ENCODE peak calls at places on chromosomes 4 and X, in seven cellular contexts. E is fibroblast of lung; H is mucosa of gallbladder; U is T follicular helper cell; D is heart left ventricle; F is tibial nerve; N is stimulated activated CD4-positive, alpha-beta T cell treated with anti-CD3 and anti-CD28 coated beads, Interleukin-2, amount 100 ng/mL, for 48 hours. C is an unnamed sample.

GRCh38 chr4:53908661-53909078 is 155.7 kb downstream of the CHIC2 start:
- DNase-seq in E (peak; percentile 95), H (peak; percentile 48), U (no peak), D (peak; percentile 37), F (peak; percentile 59), N (no peak), C (peak; percentile 35)

GRCh38 chr4:141077611-141078225 is 55.6 kb downstream of the RNF150 start:
- DNase-seq in E (no peak), H (no peak), U (no peak), D (peak; percentile 44), F (no peak), N (no peak), C (no peak)

GRCh38 chr4:6272863-6273660 is 3.4 kb downstream of the WFS1 start:
- DNase-seq in E (peak; percentile 65), H (no peak), U (no peak), D (no peak), F (no peak), N (no peak), C (no peak)

GRCh38 chr4:93384897-93385296 is 443.7 kb upstream of the ATOH1 start:
- DNase-seq in E (peak; percentile 43), H (no peak), U (no peak), D (no peak), F (no peak), N (no peak), C (no peak)

GRCh38 chr4:164467493-164467892 is 286.4 kb upstream of the SMIM31 start:
- DNase-seq in E (no peak), H (no peak), U (no peak), D (no peak), F (no peak), N (no peak), C (no peak)

GRCh38 chr4:89379541-89380035 is 72.0 kb upstream of the GPRIN3 start:
- DNase-seq in E (no peak), H (no peak), U (no peak), D (no peak), F (no peak), N (no peak), C (no peak)

GRCh38 chr4:101244349-101244748 is 103.0 kb downstream of the PPP3CA start:
- DNase-seq in E (no peak), H (no peak), U (no peak), D (no peak), F (no peak), N (no peak), C (no peak)

GRCh38 chrX:8845060-8845459 is 43.9 kb upstream of the FAM9A start:
- DNase-seq in E (peak; percentile 83), H (no peak), U (no peak), D (no peak), F (no peak), N (no peak), C (no peak)

GRCh38 chr4:128244379-128244778 is 43.2 kb downstream of the PGRMC2 start:
- DNase-seq in E (no peak), H (no peak), U (no peak), D (no peak), F (no peak), N (no peak), C (no peak)

GRCh38 chr4:177251237-177251636 is 58.4 kb upstream of the NEIL3 start:
- DNase-seq in E (no peak), H (no peak), U (no peak), D (no peak), F (no peak), N (peak; percentile 3), C (no peak)

GRCh38 chrX:1463581-1464281 is 11.0 kb upstream of the ASMTL start:
- DNase-seq in E (no peak), H (no peak), U (no peak), D (no peak), F (no peak), N (no peak), C (peak; percentile 27)

GRCh38 chr4:138681000-138681604 is 334.5 kb upstream of the NOCT start:
- DNase-seq in E (peak; percentile 85), H (peak; percentile 79), U (peak; percentile 47), D (peak; percentile 69), F (peak; percentile 87), N (peak; percentile 78), C (peak; percentile 62)

GRCh38 chrX:2498781-2499302 is 1.9 kb downstream of the DHRSX start:
- DNase-seq in E (peak; percentile 47), H (no peak), U (no peak), D (no peak), F (peak; percentile 35), N (no peak), C (no peak)

GRCh38 chrX:133677123-133678063 is 262.1 kb upstream of the GPC4 start:
- DNase-seq in E (no peak), H (no peak), U (no peak), D (no peak), F (no peak), N (no peak), C (no peak)

GRCh38 chr4:151325320-151326246 is at the start of gene SH3D19:
- DNase-seq in E (peak; percentile 58), H (peak; percentile 69), U (no peak), D (peak; percentile 79), F (peak; percentile 55), N (no peak), C (no peak)

GRCh38 chr4:85895755-85896154 is 420.8 kb downstream of the ARHGAP24 start:
- DNase-seq in E (no peak), H (no peak), U (no peak), D (no peak), F (no peak), N (no peak), C (no peak)

GRCh38 chrX:104318330-104319009 is 63.7 kb upstream of the ESX1 start:
- DNase-seq in E (peak; percentile 23), H (peak; percentile 71), U (no peak), D (no peak), F (no peak), N (no peak), C (no peak)

GRCh38 chrX:138917781-138918180 is 206.3 kb upstream of the FGF13 start:
- DNase-seq in E (peak; percentile 31), H (no peak), U (no peak), D (no peak), F (no peak), N (no peak), C (no peak)

GRCh38 chr4:823093-823760 is 2.7 kb downstream of the CPLX1 start:
- DNase-seq in E (no peak), H (no peak), U (no peak), D (no peak), F (no peak), N (no peak), C (no peak)

GRCh38 chrX:154444001-154444754 is at the start of gene FAM50A:
- DNase-seq in E (peak; percentile 47), H (peak; percentile 75), U (peak; percentile 54), D (peak; percentile 78), F (peak; percentile 67), N (peak; percentile 62), C (peak; percentile 58)

GRCh38 chr4:157076578-157076947 is 613 bp downstream of the GLRB start:
- DNase-seq in E (no peak), H (no peak), U (no peak), D (no peak), F (no peak), N (no peak), C (no peak)

GRCh38 chr4:128347175-128347868 is 59.7 kb upstream of the PGRMC2 start:
- DNase-seq in E (peak; percentile 73), H (no peak), U (no peak), D (no peak), F (no peak), N (no peak), C (no peak)

GRCh38 chrX:39592776-39593175 is 505.0 kb downstream of the BCOR start:
- DNase-seq in E (peak; percentile 6), H (no peak), U (no peak), D (no peak), F (no peak), N (no peak), C (no peak)

GRCh38 chr4:94504545-94504944 is 52.8 kb downstream of the PDLIM5 start:
- DNase-seq in E (no peak), H (no peak), U (no peak), D (no peak), F (no peak), N (no peak), C (no peak)

GRCh38 chrX:14673236-14673635 is 143.9 kb downstream of the GLRA2 start:
- DNase-seq in E (peak; percentile 0), H (no peak), U (no peak), D (no peak), F (no peak), N (no peak), C (no peak)

GRCh38 chr4:75028196-75028854 is 95.4 kb downstream of the PARM1 start:
- DNase-seq in E (no peak), H (no peak), U (no peak), D (no peak), F (no peak), N (no peak), C (no peak)

GRCh38 chr4:168028970-168029610 is 63.2 kb upstream of the ANXA10 start:
- DNase-seq in E (no peak), H (no peak), U (no peak), D (no peak), F (no peak), N (no peak), C (no peak)

GRCh38 chrX:53317365-53318069 is 36.1 kb upstream of the IQSEC2 start:
- DNase-seq in E (peak; percentile 35), H (peak; percentile 63), U (peak; percentile 58), D (peak; percentile 60), F (peak; percentile 73), N (peak; percentile 75), C (peak; percentile 64)

GRCh38 chr4:149344436-149344835 is 471.2 kb downstream of the IQCM start:
- DNase-seq in E (peak; percentile 68), H (no peak), U (no peak), D (no peak), F (no peak), N (no peak), C (no peak)

GRCh38 chrX:74535211-74535621 is 79.2 kb downstream of the RLIM start:
- DNase-seq in E (peak; percentile 77), H (no peak), U (no peak), D (no peak), F (peak; percentile 9), N (no peak), C (no peak)

GRCh38 chrX:10095698-10096432 is 60.9 kb upstream of the CLCN4 start:
- DNase-seq in E (no peak), H (no peak), U (no peak), D (no peak), F (no peak), N (no peak), C (no peak)

GRCh38 chr4:40601641-40602040 is 28.0 kb downstream of the RBM47 start:
- DNase-seq in E (no peak), H (no peak), U (no peak), D (no peak), F (no peak), N (no peak), C (no peak)

GRCh38 chrX:30821116-30821515 is 67.9 kb downstream of the TAB3 start:
- DNase-seq in E (no peak), H (no peak), U (no peak), D (no peak), F (no peak), N (no peak), C (no peak)

GRCh38 chr4:76856183-76856969 is 41.6 kb downstream of the SOWAHB start:
- DNase-seq in E (peak; percentile 90), H (no peak), U (no peak), D (no peak), F (no peak), N (no peak), C (no peak)

GRCh38 chr4:83535520-83535944 is 376 bp upstream of the GPAT3 start:
- DNase-seq in E (peak; percentile 75), H (peak; percentile 45), U (no peak), D (peak; percentile 52), F (peak; percentile 20), N (peak; percentile 27), C (peak; percentile 58)

GRCh38 chrX:643911-644303 is 13.3 kb downstream of the SHOX start:
- DNase-seq in E (no peak), H (peak; percentile 5), U (no peak), D (no peak), F (no peak), N (no peak), C (no peak)

GRCh38 chr4:10117424-10118354 is 1.1 kb upstream of the WDR1 start:
- DNase-seq in E (peak; percentile 52), H (no peak), U (no peak), D (no peak), F (no peak), N (no peak), C (no peak)

GRCh38 chr4:31548823-31549222 is 828.7 kb downstream of the PCDH7 start:
- DNase-seq in E (peak; percentile 5), H (no peak), U (no peak), D (no peak), F (no peak), N (no peak), C (no peak)

C was measured in naive thymus-derived CD8-positive, alpha-beta T cell.